ENCODE peak calls at places on chromosomes 16 and 17, in seven cellular contexts. E is PC-3, L is MM.1S, G is GM12878, S is K562, T is neural progenitor cell, V is fibroblast of lung. D is an unnamed sample.
A peak's percentile ranks its signal among the peaks of the same experiment; 100 is the strongest.

GRCh38 chr17:36907407-36907806 is 29.9 kb upstream of the LHX1 start:
- DNase-seq in V (no peak), S (no peak), G (no peak), E (no peak), L (no peak), T (no peak), D (no peak)

GRCh38 chr16:18983565-18984424 is at the start of gene TMC7:
- DNase-seq in G (no peak), E (peak; percentile 87), V (peak; percentile 80), L (peak; percentile 9), T (peak; percentile 97), S (peak; percentile 92), D (peak; percentile 93)

GRCh38 chr16:56093055-56093454 is 98.2 kb upstream of the GNAO1 start:
- DNase-seq in V (no peak), G (no peak), S (no peak), E (no peak), L (no peak), T (no peak), D (no peak)

GRCh38 chr17:3667366-3668278 is 756 bp downstream of the TAX1BP3 start:
- DNase-seq in T (peak; percentile 89), L (peak; percentile 5), G (no peak), E (peak; percentile 82), S (peak; percentile 88), V (peak; percentile 93), D (peak; percentile 97)

GRCh38 chr17:28133562-28133970 is 91.1 kb downstream of the NLK start:
- DNase-seq in V (peak; percentile 37), G (no peak), L (no peak), T (no peak), S (no peak), E (peak; percentile 66), D (peak; percentile 85)

GRCh38 chr17:46796524-46796923 is 22.0 kb downstream of the WNT3 start:
- DNase-seq in S (no peak), E (no peak), L (no peak), T (no peak), V (no peak), G (no peak), D (no peak)

GRCh38 chr17:58693208-58693607 is 806 bp downstream of the RAD51C start:
- DNase-seq in E (no peak), T (no peak), L (no peak), V (peak; percentile 12), G (no peak), S (peak; percentile 22), D (peak; percentile 36)

GRCh38 chr17:56949595-56949994 is 11.3 kb downstream of the COIL start:
- DNase-seq in G (no peak), E (no peak), V (no peak), L (no peak), T (no peak), S (no peak), D (no peak)

GRCh38 chr17:51154176-51154575 is 817 bp downstream of the NME1 start:
- DNase-seq in G (no peak), V (peak; percentile 12), E (no peak), T (peak; percentile 15), L (peak; percentile 14), S (peak; percentile 52), D (peak; percentile 44)

DNA sequence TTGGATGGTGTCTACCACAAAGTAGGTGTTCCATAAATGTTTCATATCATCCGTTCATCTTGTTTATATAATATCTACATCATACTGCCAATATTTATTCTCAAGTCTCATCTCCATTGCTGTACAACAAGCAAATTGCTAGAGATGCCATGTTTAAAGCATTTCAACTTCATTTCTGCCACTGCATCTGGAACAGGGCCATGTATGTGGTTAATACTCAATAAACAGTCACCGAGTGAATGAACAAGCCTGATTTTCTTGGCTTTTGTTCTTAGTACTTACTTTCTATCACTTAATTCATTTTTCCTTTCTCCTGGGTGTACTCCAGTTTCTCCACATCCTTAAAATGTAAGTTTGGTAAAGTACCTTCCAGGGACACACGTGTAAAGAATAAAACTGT is 107.6 kb downstream of the KCNJ2 start:
- DNase-seq in E (peak; percentile 57), S (no peak), L (no peak), V (peak; percentile 83), G (no peak), T (no peak), D (peak; percentile 35)
- H3K9me3 ChIP-seq in E (no peaks in the 10 kb centered on the region), S (peaks cover 2% of the 10 kb centered on the region), L (no peaks in the 10 kb centered on the region), V (no peaks in the 10 kb centered on the region), G (no peaks in the 10 kb centered on the region), T (no peaks in the 10 kb centered on the region), D (no peaks in the 10 kb centered on the region)

GRCh38 chr17:48733632-48734327 is 5.2 kb upstream of the HOXB13 start:
- DNase-seq in S (no peak), L (no peak), V (no peak), E (peak; percentile 63), T (peak; percentile 50), G (no peak), D (no peak)

GRCh38 chr17:48735057-48735341 is 6.4 kb upstream of the HOXB13 start:
- DNase-seq in T (no peak), G (no peak), V (no peak), E (peak; percentile 70), S (no peak), L (no peak), D (no peak)

GRCh38 chr17:48734328-48735056 is 5.9 kb upstream of the HOXB13 start:
- DNase-seq in V (no peak), G (no peak), T (no peak), S (no peak), E (peak; percentile 42), L (no peak), D (no peak)

GRCh38 chr17:48731355-48731754 is 2.8 kb upstream of the HOXB13 start:
- DNase-seq in T (no peak), L (no peak), G (no peak), V (no peak), E (peak; percentile 43), S (no peak), D (no peak)

DNA sequence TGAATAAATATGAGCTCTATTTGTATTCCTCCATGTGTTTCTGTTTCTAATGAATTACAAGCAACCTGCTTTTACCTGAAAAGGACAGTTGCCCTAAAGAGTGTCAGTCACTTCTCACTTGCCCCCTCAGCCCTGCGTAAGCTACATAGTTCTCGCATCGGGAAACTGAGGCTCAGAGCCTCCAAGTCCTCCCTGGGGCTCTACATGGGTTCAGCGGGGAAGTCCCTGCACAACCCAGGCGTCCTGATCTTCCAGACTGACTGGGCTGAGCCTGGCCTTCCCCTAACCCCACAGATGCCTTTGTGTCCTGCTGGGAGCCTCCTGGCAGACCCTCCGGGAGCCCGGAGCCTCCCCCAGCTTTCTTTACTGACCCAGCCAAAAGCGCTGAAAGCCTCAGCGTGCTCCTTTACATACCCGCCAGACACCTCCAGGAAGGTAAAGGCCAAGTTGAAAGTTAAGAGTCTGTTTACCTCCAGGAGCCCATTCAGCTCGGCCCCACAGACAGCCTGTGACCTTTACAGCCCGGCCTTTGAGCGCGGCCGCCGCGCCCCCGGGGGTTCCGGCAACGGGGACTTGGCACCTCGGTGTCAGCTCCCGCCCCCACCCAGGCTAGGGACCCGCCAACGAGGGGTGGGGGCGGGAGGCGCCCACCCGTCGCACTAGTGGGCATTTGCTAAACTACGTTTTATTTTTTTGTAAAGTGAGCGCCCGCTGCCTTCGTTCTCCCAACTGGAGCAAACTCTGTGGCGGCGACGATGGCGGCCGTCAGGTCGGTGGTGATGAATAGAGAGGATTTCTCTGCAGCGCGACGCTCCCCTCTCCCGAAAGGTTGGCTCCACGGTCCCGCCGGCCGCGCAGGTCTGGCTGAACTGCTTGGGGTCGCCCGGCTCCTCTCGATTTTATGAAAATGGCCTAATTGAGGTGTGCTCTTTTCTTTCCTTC is 4.4 kb upstream of the HOXB13 start:
- DNase-seq in G (no peak), L (no peak), V (no peak), S (no peak), E (peak; percentile 52), T (peak; percentile 50), D (no peak)
- TF ChIP-seq EZH2 in G (no peak), L (peak; percentile 59), V (peak; percentile 84), S (no peak), E (no peak), T (peak; percentile 87), D (no peak)

GRCh38 chr17:77317091-77317519 is 176.3 kb downstream of the SEC14L1 start:
- DNase-seq in S (no peak), G (no peak), V (no peak), T (no peak), E (no peak), L (no peak), D (no peak)
- H3K9me3 ChIP-seq in S (no peaks in the 10 kb centered on the region), G (no peaks in the 10 kb centered on the region), V (no peaks in the 10 kb centered on the region), T (no peaks in the 10 kb centered on the region), E (no peaks in the 10 kb centered on the region), L (no peaks in the 10 kb centered on the region), D (no peaks in the 10 kb centered on the region)

GRCh38 chr17:12851901-12852435 is 62.7 kb downstream of the ARHGAP44 start:
- DNase-seq in E (no peak), V (no peak), S (no peak), G (no peak), L (no peak), T (no peak), D (no peak)
- TF ChIP-seq EZH2 in E (no peak), V (no peak), S (no peak), G (no peak), L (no peak), T (no peak), D (no peak)

DNA sequence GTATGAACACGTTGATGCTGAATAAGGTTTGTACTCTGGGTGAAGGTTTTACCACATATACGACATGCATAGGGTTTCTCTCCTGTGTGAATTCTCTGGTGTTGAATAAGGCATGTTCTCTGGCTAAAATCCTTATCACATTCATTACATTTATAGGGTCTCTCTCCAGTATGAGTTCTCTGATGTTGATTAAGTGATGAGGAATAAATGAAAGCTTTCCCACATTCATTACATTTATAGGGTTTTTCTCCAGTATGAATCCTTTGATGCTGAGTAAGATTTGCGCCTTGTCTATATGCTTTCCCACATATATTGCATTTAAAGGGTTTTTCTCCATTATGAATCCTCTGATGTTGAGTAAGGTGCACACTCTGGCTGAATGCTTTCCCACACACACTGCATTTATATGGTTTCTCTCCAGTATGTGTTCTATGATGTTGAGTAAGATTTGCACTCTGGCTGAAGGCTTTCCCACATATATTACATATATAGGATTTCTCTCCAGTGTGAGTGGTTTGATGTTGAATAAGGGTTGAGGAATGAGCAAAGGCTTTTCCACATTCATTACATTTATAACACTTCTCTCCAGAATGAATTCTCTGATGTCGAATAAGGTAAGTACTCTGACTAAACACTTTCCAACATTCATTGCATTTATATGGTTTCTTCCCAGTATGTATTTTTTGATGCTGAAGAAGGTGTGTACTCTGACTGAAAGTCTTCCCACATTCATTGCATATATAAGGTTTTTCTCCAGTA is 16.9 kb downstream of the ZNF287 start:
- DNase-seq in E (no peak), T (no peak), L (no peak), S (no peak), V (peak; percentile 2), G (no peak), D (no peak)
- H3K9me3 ChIP-seq in E (peaks cover 82% of the 10 kb centered on the region), T (peaks cover 51% of the 10 kb centered on the region), L (no peaks in the 10 kb centered on the region), S (peaks cover 8% of the 10 kb centered on the region), V (peaks cover 2% of the 10 kb centered on the region), G (peaks cover 39% of the 10 kb centered on the region), D (peaks cover 25% of the 10 kb centered on the region)

GRCh38 chr17:7843536-7844291 is 9.7 kb downstream of the KDM6B start:
- DNase-seq in T (peak; percentile 96), E (peak; percentile 72), S (peak; percentile 83), V (peak; percentile 86), G (peak; percentile 70), L (peak; percentile 81), D (peak; percentile 94)
- TF ChIP-seq EZH2 in T (peak; percentile 24), E (no peak), S (no peak), V (no peak), G (no peak), L (no peak), D (no peak)

D was measured in GM23248.